ENCODE peak calls at places on chromosome 18, in five cellular contexts. A is HT1080, K is NT2/D1, D is A172, E is PC-3. Q is an unnamed sample.
A peak's percentile ranks its signal among the peaks of the same experiment; 100 is the strongest.

GRCh38 chr18:44731866-44732555 is 51.3 kb downstream of the SETBP1 start:
- DNase-seq in D (no peak), A (no peak), E (peak; percentile 59), K (no peak), Q (no peak)

GRCh38 chr18:40687401-40687800 is 1267.6 kb upstream of the PIK3C3 start:
- DNase-seq in A (no peak), E (no peak), D (peak; percentile 69), K (no peak), Q (no peak)

GRCh38 chr18:79405019-79405780 is 9.5 kb downstream of the NFATC1 start:
- DNase-seq in A (no peak), D (no peak), K (no peak), E (no peak), Q (no peak)

GRCh38 chr18:78525364-78526111 is 454.1 kb upstream of the SALL3 start:
- DNase-seq in A (no peak), D (no peak), E (no peak), K (no peak), Q (peak; percentile 41)

GRCh38 chr18:28124239-28125029 is 52.5 kb downstream of the CDH2 start:
- DNase-seq in E (peak; percentile 27), K (no peak), D (no peak), A (no peak), Q (no peak)

GRCh38 chr18:79442508-79443221 is 46.9 kb downstream of the NFATC1 start:
- DNase-seq in A (no peak), D (no peak), K (no peak), E (no peak), Q (no peak)

GRCh38 chr18:7870855-7871254 is 303.7 kb downstream of the PTPRM start:
- DNase-seq in A (no peak), K (no peak), E (no peak), D (no peak), Q (no peak)

GRCh38 chr18:24027156-24027555 is 12.6 kb downstream of the TTC39C start:
- DNase-seq in A (peak; percentile 46), E (peak; percentile 84), D (peak; percentile 65), K (no peak), Q (peak; percentile 71)

GRCh38 chr18:78208052-78208451 is 771.6 kb upstream of the SALL3 start:
- DNase-seq in E (no peak), A (no peak), K (no peak), D (no peak), Q (no peak)

GRCh38 chr18:10140928-10141327 is 227.1 kb downstream of the VAPA start:
- DNase-seq in D (peak; percentile 22), K (no peak), A (no peak), E (peak; percentile 79), Q (peak; percentile 69)

GRCh38 chr18:48897531-48897930 is 53.2 kb downstream of the SMAD7 start:
- DNase-seq in D (no peak), E (no peak), K (no peak), A (no peak), Q (no peak)